ENCODE peak calls at places on chromosome X, in nine cellular contexts. One of them, this sample, is unnamed.
A peak's percentile ranks its signal among the peaks of the same experiment; 100 is the strongest.

GRCh38 chrX:31266172-31267076 is 194.6 kb upstream of the FTHL17 start:
- DNase-seq in A549: no peak
- DNase-seq in psoas muscle: peak; percentile 57
- DNase-seq in RWPE1: peak; percentile 50
- DNase-seq in tibial artery: peak; percentile 21
- DNase-seq in tibial nerve: no peak
- DNase-seq in caudate nucleus: no peak
- DNase-seq in aorta: peak; percentile 55
- DNase-seq in fibroblast of lung: peak; percentile 28
- DNase-seq in this sample: no peak

GRCh38 chrX:41347186-41347585 is 13.2 kb downstream of the DDX3X start:
- DNase-seq in A549: no peak
- DNase-seq in psoas muscle: no peak
- DNase-seq in RWPE1: no peak
- DNase-seq in tibial artery: no peak
- DNase-seq in tibial nerve: no peak
- DNase-seq in caudate nucleus: no peak
- DNase-seq in aorta: no peak
- DNase-seq in fibroblast of lung: no peak
- DNase-seq in this sample: no peak

GRCh38 chrX:122739770-122740169 is 444.3 kb upstream of the GRIA3 start:
- DNase-seq in A549: no peak
- DNase-seq in psoas muscle: no peak
- DNase-seq in RWPE1: no peak
- DNase-seq in tibial artery: no peak
- DNase-seq in tibial nerve: no peak
- DNase-seq in caudate nucleus: no peak
- DNase-seq in aorta: no peak
- DNase-seq in fibroblast of lung: peak; percentile 1
- DNase-seq in this sample: no peak

GRCh38 chrX:68992998-68993397 is 164.2 kb downstream of the EFNB1 start:
- DNase-seq in A549: no peak
- DNase-seq in psoas muscle: no peak
- DNase-seq in RWPE1: no peak
- DNase-seq in tibial artery: no peak
- DNase-seq in tibial nerve: no peak
- DNase-seq in caudate nucleus: no peak
- DNase-seq in aorta: no peak
- DNase-seq in fibroblast of lung: no peak
- DNase-seq in this sample: no peak

GRCh38 chrX:2387614-2388239 is 113.0 kb downstream of the DHRSX start:
- DNase-seq in A549: no peak
- DNase-seq in psoas muscle: no peak
- DNase-seq in RWPE1: no peak
- DNase-seq in tibial artery: no peak
- DNase-seq in tibial nerve: no peak
- DNase-seq in caudate nucleus: no peak
- DNase-seq in aorta: no peak
- DNase-seq in fibroblast of lung: peak; percentile 62
- DNase-seq in this sample: no peak

GRCh38 chrX:10769165-10769564 is 148.8 kb upstream of the MID1 start:
- DNase-seq in A549: peak; percentile 32
- DNase-seq in psoas muscle: no peak
- DNase-seq in RWPE1: no peak
- DNase-seq in tibial artery: no peak
- DNase-seq in tibial nerve: no peak
- DNase-seq in caudate nucleus: no peak
- DNase-seq in aorta: no peak
- DNase-seq in fibroblast of lung: peak; percentile 36
- DNase-seq in this sample: no peak

GRCh38 chrX:63581390-63581789 is 203.6 kb downstream of the ARHGEF9 start:
- DNase-seq in A549: no peak
- DNase-seq in psoas muscle: no peak
- DNase-seq in RWPE1: no peak
- DNase-seq in tibial artery: no peak
- DNase-seq in tibial nerve: no peak
- DNase-seq in caudate nucleus: no peak
- DNase-seq in aorta: no peak
- DNase-seq in fibroblast of lung: no peak
- DNase-seq in this sample: no peak

GRCh38 chrX:121876316-121876715 is 828.9 kb downstream of the GLUD2 start:
- DNase-seq in A549: no peak
- DNase-seq in psoas muscle: no peak
- DNase-seq in RWPE1: peak; percentile 27
- DNase-seq in tibial artery: no peak
- DNase-seq in tibial nerve: no peak
- DNase-seq in caudate nucleus: no peak
- DNase-seq in aorta: no peak
- DNase-seq in fibroblast of lung: peak; percentile 73
- DNase-seq in this sample: no peak

GRCh38 chrX:129825746-129826505 is 17.8 kb downstream of the ZDHHC9 start:
- DNase-seq in A549: no peak
- DNase-seq in psoas muscle: no peak
- DNase-seq in RWPE1: no peak
- DNase-seq in tibial artery: no peak
- DNase-seq in tibial nerve: no peak
- DNase-seq in caudate nucleus: no peak
- DNase-seq in aorta: no peak
- DNase-seq in fibroblast of lung: no peak
- DNase-seq in this sample: no peak

GRCh38 chrX:25015486-25016360 is at the start of gene ARX:
- DNase-seq in A549: peak; percentile 43
- DNase-seq in psoas muscle: peak; percentile 88
- DNase-seq in RWPE1: peak; percentile 68
- DNase-seq in tibial artery: peak; percentile 20
- DNase-seq in tibial nerve: no peak
- DNase-seq in caudate nucleus: peak; percentile 2
- DNase-seq in aorta: peak; percentile 64
- DNase-seq in fibroblast of lung: peak; percentile 53
- DNase-seq in this sample: no peak

GRCh38 chrX:49664824-49665223 is 31.0 kb downstream of the PAGE1 start:
- DNase-seq in A549: no peak
- DNase-seq in psoas muscle: no peak
- DNase-seq in RWPE1: no peak
- DNase-seq in tibial artery: no peak
- DNase-seq in tibial nerve: no peak
- DNase-seq in caudate nucleus: no peak
- DNase-seq in aorta: no peak
- DNase-seq in fibroblast of lung: no peak
- DNase-seq in this sample: no peak

GRCh38 chrX:12770440-12770839 is 20.8 kb upstream of the PRPS2 start:
- DNase-seq in A549: no peak
- DNase-seq in psoas muscle: no peak
- DNase-seq in RWPE1: peak; percentile 4
- DNase-seq in tibial artery: no peak
- DNase-seq in tibial nerve: no peak
- DNase-seq in caudate nucleus: no peak
- DNase-seq in aorta: no peak
- DNase-seq in fibroblast of lung: no peak
- DNase-seq in this sample: no peak

GRCh38 chrX:38974542-38974941 is 173.3 kb downstream of the MID1IP1 start:
- DNase-seq in A549: no peak
- DNase-seq in psoas muscle: no peak
- DNase-seq in RWPE1: no peak
- DNase-seq in tibial artery: no peak
- DNase-seq in tibial nerve: no peak
- DNase-seq in caudate nucleus: no peak
- DNase-seq in aorta: no peak
- DNase-seq in fibroblast of lung: no peak
- DNase-seq in this sample: no peak

GRCh38 chrX:15952212-15952611 is 97.6 kb upstream of the AP1S2 start:
- DNase-seq in A549: no peak
- DNase-seq in psoas muscle: no peak
- DNase-seq in RWPE1: no peak
- DNase-seq in tibial artery: no peak
- DNase-seq in tibial nerve: no peak
- DNase-seq in caudate nucleus: no peak
- DNase-seq in aorta: no peak
- DNase-seq in fibroblast of lung: no peak
- DNase-seq in this sample: no peak

GRCh38 chrX:15953801-15954200 is 99.2 kb upstream of the AP1S2 start:
- DNase-seq in A549: no peak
- DNase-seq in psoas muscle: no peak
- DNase-seq in RWPE1: no peak
- DNase-seq in tibial artery: no peak
- DNase-seq in tibial nerve: no peak
- DNase-seq in caudate nucleus: no peak
- DNase-seq in aorta: no peak
- DNase-seq in fibroblast of lung: no peak
- DNase-seq in this sample: no peak

GRCh38 chrX:15960237-15960636 is 105.6 kb upstream of the AP1S2 start:
- DNase-seq in A549: no peak
- DNase-seq in psoas muscle: no peak
- DNase-seq in RWPE1: no peak
- DNase-seq in tibial artery: no peak
- DNase-seq in tibial nerve: no peak
- DNase-seq in caudate nucleus: no peak
- DNase-seq in aorta: no peak
- DNase-seq in fibroblast of lung: no peak
- DNase-seq in this sample: no peak

DNA sequence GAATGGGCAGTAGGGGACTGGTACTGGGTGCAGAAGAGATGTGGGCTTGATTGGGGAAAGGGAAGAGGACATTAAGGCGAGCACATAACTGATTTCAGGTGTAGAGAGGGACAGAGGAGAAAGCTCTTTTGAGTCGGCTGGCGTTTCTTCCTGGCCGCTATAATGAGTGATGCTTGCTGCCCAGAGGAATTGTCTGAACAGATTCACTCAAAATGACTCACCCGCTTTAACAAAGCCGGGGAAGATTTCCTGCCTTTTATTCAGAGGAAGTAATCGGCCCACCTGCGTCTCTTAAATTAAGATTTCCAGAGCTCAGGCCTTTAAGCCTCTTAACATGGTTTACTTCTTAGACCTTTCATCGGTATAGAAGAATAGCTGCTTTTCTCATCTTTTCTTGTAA is 102.1 kb upstream of the AP1S2 start:
- DNase-seq in A549: no peak
- DNase-seq in psoas muscle: no peak
- DNase-seq in RWPE1: peak; percentile 43
- DNase-seq in tibial artery: no peak
- DNase-seq in tibial nerve: no peak
- DNase-seq in caudate nucleus: no peak
- DNase-seq in aorta: no peak
- DNase-seq in fibroblast of lung: peak; percentile 56
- DNase-seq in this sample: no peak
- H3K27ac ChIP-seq in A549: no peak overlapping the region
- H3K27ac ChIP-seq in psoas muscle: no peak overlapping the region
- H3K27ac ChIP-seq in RWPE1: peak overlapping the region; percentile 54
- H3K27ac ChIP-seq in tibial artery: no peak overlapping the region
- H3K27ac ChIP-seq in tibial nerve: no peak overlapping the region
- H3K27ac ChIP-seq in caudate nucleus: no peak overlapping the region
- H3K27ac ChIP-seq in aorta: no peak overlapping the region
- H3K27ac ChIP-seq in fibroblast of lung: no peak overlapping the region
- H3K27ac ChIP-seq in this sample: no peak overlapping the region

GRCh38 chrX:93673056-93673868 is at the start of gene NAP1L3:
- DNase-seq in A549: peak; percentile 23
- DNase-seq in psoas muscle: no peak
- DNase-seq in RWPE1: peak; percentile 22
- DNase-seq in tibial artery: peak; percentile 49
- DNase-seq in tibial nerve: peak; percentile 45
- DNase-seq in caudate nucleus: peak; percentile 14
- DNase-seq in aorta: peak; percentile 74
- DNase-seq in fibroblast of lung: peak; percentile 88
- DNase-seq in this sample: peak; percentile 51

DNA sequence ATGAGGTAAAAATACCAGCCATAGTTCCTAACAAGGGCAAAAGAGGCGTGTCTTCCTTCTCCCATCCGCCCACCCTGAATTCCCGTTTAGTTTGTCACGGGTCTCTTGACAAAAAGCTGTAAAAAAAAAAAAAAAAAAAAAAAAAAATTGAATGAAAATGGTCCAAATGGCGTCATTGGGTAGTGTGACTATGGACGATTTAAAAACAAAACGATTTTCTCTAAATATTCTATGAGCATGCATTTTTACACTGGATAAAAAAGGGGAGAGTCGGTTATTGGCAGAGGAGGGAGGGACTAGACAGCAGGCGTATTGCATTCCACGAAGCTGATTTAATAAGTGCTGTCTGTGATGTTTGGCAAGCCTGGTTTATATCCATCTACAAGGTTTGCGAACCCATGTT is at the start of gene FAM133A:
- DNase-seq in A549: no peak
- DNase-seq in psoas muscle: no peak
- DNase-seq in RWPE1: peak; percentile 4
- DNase-seq in tibial artery: no peak
- DNase-seq in tibial nerve: peak; percentile 4
- DNase-seq in caudate nucleus: no peak
- DNase-seq in aorta: no peak
- DNase-seq in fibroblast of lung: peak; percentile 73
- DNase-seq in this sample: no peak
- H3K27ac ChIP-seq in A549: peak within 1 kb of the TSS; percentile 41
- H3K27ac ChIP-seq in psoas muscle: no peak within 1 kb of the TSS
- H3K27ac ChIP-seq in RWPE1: no peak within 1 kb of the TSS
- H3K27ac ChIP-seq in tibial artery: peak within 1 kb of the TSS; percentile 87
- H3K27ac ChIP-seq in tibial nerve: peak within 1 kb of the TSS; percentile 21
- H3K27ac ChIP-seq in caudate nucleus: peak within 1 kb of the TSS; percentile 92
- H3K27ac ChIP-seq in aorta: peak within 1 kb of the TSS; percentile 41
- H3K27ac ChIP-seq in fibroblast of lung: peak within 1 kb of the TSS; percentile 54
- H3K27ac ChIP-seq in this sample: peak within 1 kb of the TSS; percentile 88

GRCh38 chrX:72238721-72239475 is at the start of gene ERCC6L:
- DNase-seq in A549: peak; percentile 86
- DNase-seq in psoas muscle: peak; percentile 94
- DNase-seq in RWPE1: peak; percentile 83
- DNase-seq in tibial artery: peak; percentile 82
- DNase-seq in tibial nerve: peak; percentile 65
- DNase-seq in caudate nucleus: peak; percentile 22
- DNase-seq in aorta: peak; percentile 91
- DNase-seq in fibroblast of lung: peak; percentile 83
- DNase-seq in this sample: peak; percentile 41
- H3K27ac ChIP-seq in A549: peak within 1 kb of the TSS; percentile 87
- H3K27ac ChIP-seq in psoas muscle: no peak within 1 kb of the TSS
- H3K27ac ChIP-seq in RWPE1: peak within 1 kb of the TSS; percentile 80
- H3K27ac ChIP-seq in tibial artery: peak within 1 kb of the TSS; percentile 57
- H3K27ac ChIP-seq in tibial nerve: no peak within 1 kb of the TSS
- H3K27ac ChIP-seq in caudate nucleus: no peak within 1 kb of the TSS
- H3K27ac ChIP-seq in aorta: no peak within 1 kb of the TSS
- H3K27ac ChIP-seq in fibroblast of lung: peak within 1 kb of the TSS; percentile 42
- H3K27ac ChIP-seq in this sample: no peak within 1 kb of the TSS

GRCh38 chrX:136292656-136293055 is 8.1 kb upstream of the ADGRG4 start:
- DNase-seq in A549: no peak
- DNase-seq in psoas muscle: no peak
- DNase-seq in RWPE1: no peak
- DNase-seq in tibial artery: no peak
- DNase-seq in tibial nerve: no peak
- DNase-seq in caudate nucleus: no peak
- DNase-seq in aorta: no peak
- DNase-seq in fibroblast of lung: no peak
- DNase-seq in this sample: no peak

GRCh38 chrX:136291824-136292223 is 8.9 kb upstream of the ADGRG4 start:
- DNase-seq in A549: no peak
- DNase-seq in psoas muscle: no peak
- DNase-seq in RWPE1: peak; percentile 19
- DNase-seq in tibial artery: no peak
- DNase-seq in tibial nerve: no peak
- DNase-seq in caudate nucleus: no peak
- DNase-seq in aorta: no peak
- DNase-seq in fibroblast of lung: no peak
- DNase-seq in this sample: no peak

DNA sequence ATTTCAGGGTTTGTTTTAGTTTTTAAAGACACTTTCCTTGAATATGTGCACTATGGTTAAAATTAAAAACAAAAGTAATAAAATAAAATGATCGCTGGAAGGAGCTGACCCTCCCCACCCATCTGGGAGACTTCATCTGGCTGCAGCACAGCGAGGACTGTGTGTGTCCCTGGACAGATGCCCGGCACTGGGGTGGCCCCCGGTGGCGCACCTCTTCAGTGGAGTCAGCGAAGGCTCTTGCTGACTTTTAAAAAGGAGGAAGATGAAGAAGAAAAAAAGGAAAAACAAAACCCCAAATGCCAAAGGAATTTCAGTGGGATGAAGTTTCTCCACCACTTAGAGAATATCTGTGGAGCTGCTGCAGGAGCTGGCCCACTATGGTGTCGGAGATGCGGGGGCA is 5.4 kb upstream of the ADGRG4 start:
- DNase-seq in A549: no peak
- DNase-seq in psoas muscle: no peak
- DNase-seq in RWPE1: no peak
- DNase-seq in tibial artery: no peak
- DNase-seq in tibial nerve: no peak
- DNase-seq in caudate nucleus: no peak
- DNase-seq in aorta: no peak
- DNase-seq in fibroblast of lung: no peak
- DNase-seq in this sample: no peak
- H3K27ac ChIP-seq in A549: no peak overlapping the region
- H3K27ac ChIP-seq in psoas muscle: no peak overlapping the region
- H3K27ac ChIP-seq in RWPE1: no peak overlapping the region
- H3K27ac ChIP-seq in tibial artery: no peak overlapping the region
- H3K27ac ChIP-seq in tibial nerve: no peak overlapping the region
- H3K27ac ChIP-seq in caudate nucleus: no peak overlapping the region
- H3K27ac ChIP-seq in aorta: no peak overlapping the region
- H3K27ac ChIP-seq in fibroblast of lung: no peak overlapping the region
- H3K27ac ChIP-seq in this sample: no peak overlapping the region